ENCODE peak calls at places on chromosomes 2 and 18, in nine cellular contexts. One of them, this sample, is unnamed.

GRCh38 chr2:189440644-189440946 is 679 bp upstream of the WDR75 start:
- DNase-seq in choroid plexus epithelial cell: no peak
- DNase-seq in mammary epithelial cell: no peak
- DNase-seq in GM10248: no peak
- DNase-seq in H9: no peak
- DNase-seq in fibroblast of the aortic adventitia: no peak
- DNase-seq in CD8-positive, alpha-beta T cell: no peak
- DNase-seq in progenitor cell of endocrine pancreas: no peak
- DNase-seq in PC-9: no peak
- DNase-seq in this sample: peak

GRCh38 chr2:50769416-50769815 is 262.5 kb downstream of the NRXN1 start:
- DNase-seq in choroid plexus epithelial cell: no peak
- DNase-seq in progenitor cell of endocrine pancreas: no peak
- DNase-seq in fibroblast of the aortic adventitia: no peak
- DNase-seq in PC-9: no peak
- DNase-seq in mammary epithelial cell: no peak
- DNase-seq in H9: no peak
- DNase-seq in GM10248: no peak
- DNase-seq in CD8-positive, alpha-beta T cell: no peak
- DNase-seq in this sample: no peak

GRCh38 chr2:219509780-219510511 is 4.3 kb upstream of the ASIC4 start:
- DNase-seq in progenitor cell of endocrine pancreas: peak
- DNase-seq in choroid plexus epithelial cell: peak
- DNase-seq in fibroblast of the aortic adventitia: peak
- DNase-seq in mammary epithelial cell: no peak
- DNase-seq in CD8-positive, alpha-beta T cell: peak
- DNase-seq in H9: peak
- DNase-seq in GM10248: peak
- DNase-seq in PC-9: no peak
- DNase-seq in this sample: peak

GRCh38 chr2:72778410-72778809 is 47.4 kb downstream of the EXOC6B start:
- DNase-seq in choroid plexus epithelial cell: peak
- DNase-seq in PC-9: no peak
- DNase-seq in fibroblast of the aortic adventitia: peak
- DNase-seq in mammary epithelial cell: peak
- DNase-seq in CD8-positive, alpha-beta T cell: no peak
- DNase-seq in GM10248: no peak
- DNase-seq in H9: no peak
- DNase-seq in progenitor cell of endocrine pancreas: no peak
- DNase-seq in this sample: no peak

GRCh38 chr2:206707164-206707701 is 11.0 kb downstream of the DYTN start:
- DNase-seq in choroid plexus epithelial cell: no peak
- DNase-seq in H9: no peak
- DNase-seq in GM10248: no peak
- DNase-seq in fibroblast of the aortic adventitia: no peak
- DNase-seq in PC-9: no peak
- DNase-seq in progenitor cell of endocrine pancreas: no peak
- DNase-seq in mammary epithelial cell: no peak
- DNase-seq in CD8-positive, alpha-beta T cell: no peak
- DNase-seq in this sample: no peak

GRCh38 chr18:73235491-73235890 is 367.7 kb upstream of the NETO1 start:
- DNase-seq in mammary epithelial cell: peak
- DNase-seq in GM10248: peak
- DNase-seq in choroid plexus epithelial cell: peak
- DNase-seq in fibroblast of the aortic adventitia: peak
- DNase-seq in CD8-positive, alpha-beta T cell: no peak
- DNase-seq in progenitor cell of endocrine pancreas: no peak
- DNase-seq in H9: no peak
- DNase-seq in PC-9: peak
- DNase-seq in this sample: no peak

GRCh38 chr2:88181511-88181910 is 11.4 kb downstream of the THNSL2 start:
- DNase-seq in PC-9: no peak
- DNase-seq in CD8-positive, alpha-beta T cell: no peak
- DNase-seq in fibroblast of the aortic adventitia: peak
- DNase-seq in choroid plexus epithelial cell: peak
- DNase-seq in progenitor cell of endocrine pancreas: no peak
- DNase-seq in H9: no peak
- DNase-seq in mammary epithelial cell: peak
- DNase-seq in GM10248: no peak
- DNase-seq in this sample: no peak

GRCh38 chr2:138123741-138124140 is 159.5 kb downstream of the HNMT start:
- DNase-seq in H9: no peak
- DNase-seq in fibroblast of the aortic adventitia: no peak
- DNase-seq in GM10248: no peak
- DNase-seq in CD8-positive, alpha-beta T cell: no peak
- DNase-seq in progenitor cell of endocrine pancreas: no peak
- DNase-seq in mammary epithelial cell: no peak
- DNase-seq in PC-9: no peak
- DNase-seq in choroid plexus epithelial cell: no peak
- DNase-seq in this sample: no peak

GRCh38 chr18:9032519-9032918 is 70.0 kb upstream of the NDUFV2 start:
- DNase-seq in PC-9: no peak
- DNase-seq in mammary epithelial cell: no peak
- DNase-seq in CD8-positive, alpha-beta T cell: no peak
- DNase-seq in H9: no peak
- DNase-seq in progenitor cell of endocrine pancreas: no peak
- DNase-seq in GM10248: no peak
- DNase-seq in fibroblast of the aortic adventitia: no peak
- DNase-seq in choroid plexus epithelial cell: no peak
- DNase-seq in this sample: no peak

DNA sequence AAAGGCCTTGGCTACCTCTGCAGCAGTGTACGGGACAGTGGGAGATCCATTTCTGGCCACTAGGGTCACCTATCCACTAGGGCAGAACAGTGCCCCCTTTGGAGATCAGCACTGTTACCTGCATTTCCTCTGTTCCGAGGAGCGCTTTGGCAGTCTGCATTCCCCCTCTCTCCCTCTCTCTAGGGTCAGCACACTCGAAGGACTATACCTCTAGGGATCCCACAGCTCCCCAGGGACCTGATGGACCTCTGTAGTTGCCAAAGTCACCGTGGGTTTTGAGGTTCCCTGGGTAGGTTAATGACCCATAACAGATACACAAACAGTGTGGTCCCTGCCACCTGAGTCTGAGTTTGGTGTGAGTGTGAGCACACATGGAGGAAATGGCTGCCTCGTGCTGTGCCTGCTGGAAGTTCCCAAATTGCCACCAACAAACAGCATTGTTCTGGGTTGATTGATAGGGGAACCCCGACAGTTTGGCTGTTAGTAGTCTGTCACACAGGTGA is 99.8 kb upstream of the VWC2L start:
- DNase-seq in choroid plexus epithelial cell: no peak
- DNase-seq in GM10248: no peak
- DNase-seq in H9: peak
- DNase-seq in CD8-positive, alpha-beta T cell: no peak
- DNase-seq in fibroblast of the aortic adventitia: no peak
- DNase-seq in progenitor cell of endocrine pancreas: no peak
- DNase-seq in mammary epithelial cell: no peak
- DNase-seq in PC-9: no peak
- DNase-seq in this sample: no peak
- TF ChIP-seq CTCF in choroid plexus epithelial cell: no peak
- TF ChIP-seq CTCF in GM10248: no peak
- TF ChIP-seq CTCF in H9: peak
- TF ChIP-seq CTCF in CD8-positive, alpha-beta T cell: no peak
- TF ChIP-seq CTCF in fibroblast of the aortic adventitia: no peak
- TF ChIP-seq CTCF in progenitor cell of endocrine pancreas: peak
- TF ChIP-seq CTCF in mammary epithelial cell: peak
- TF ChIP-seq CTCF in PC-9: no peak
- TF ChIP-seq CTCF in this sample: no peak

DNA sequence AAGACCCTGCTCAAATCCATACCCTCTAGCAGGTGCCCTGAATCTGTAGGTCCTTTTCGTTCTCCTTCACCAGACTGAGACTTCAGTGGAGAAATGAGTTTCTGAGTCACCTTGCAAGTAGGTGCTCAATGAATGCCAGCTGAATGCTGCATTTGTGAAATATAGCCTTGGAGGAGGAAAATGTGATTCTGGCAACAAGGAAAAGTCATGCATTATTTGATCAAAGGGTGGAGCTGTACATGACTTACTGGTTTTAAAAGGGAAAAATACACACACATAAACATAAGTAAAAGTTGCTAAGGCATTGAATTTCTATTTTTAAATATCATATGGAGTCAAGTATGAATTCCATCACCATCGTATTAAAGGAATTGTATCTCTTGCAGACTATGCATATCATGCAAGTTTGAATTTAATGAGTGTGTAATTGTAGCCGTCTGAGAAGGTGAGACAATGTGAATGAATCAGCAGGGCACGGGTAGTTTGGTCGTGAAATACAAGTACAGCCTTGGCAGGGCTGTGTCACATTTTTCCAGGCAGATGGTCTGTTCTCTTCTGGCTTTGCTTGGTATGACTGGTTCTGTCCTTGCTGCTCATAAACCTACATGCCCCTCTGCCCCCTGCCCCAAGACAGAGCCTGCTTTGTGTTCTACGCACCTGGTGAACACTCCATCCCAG is 160.8 kb downstream of the COL6A3 start:
- DNase-seq in GM10248: no peak
- DNase-seq in PC-9: peak
- DNase-seq in fibroblast of the aortic adventitia: peak
- DNase-seq in choroid plexus epithelial cell: no peak
- DNase-seq in progenitor cell of endocrine pancreas: no peak
- DNase-seq in H9: no peak
- DNase-seq in CD8-positive, alpha-beta T cell: no peak
- DNase-seq in mammary epithelial cell: no peak
- DNase-seq in this sample: no peak
- TF ChIP-seq CTCF in GM10248: no peak
- TF ChIP-seq CTCF in PC-9: peak
- TF ChIP-seq CTCF in fibroblast of the aortic adventitia: no peak
- TF ChIP-seq CTCF in choroid plexus epithelial cell: no peak
- TF ChIP-seq CTCF in progenitor cell of endocrine pancreas: no peak
- TF ChIP-seq CTCF in H9: no peak
- TF ChIP-seq CTCF in CD8-positive, alpha-beta T cell: no peak
- TF ChIP-seq CTCF in mammary epithelial cell: no peak
- TF ChIP-seq CTCF in this sample: no peak

GRCh38 chr2:225033440-225034390 is 8.6 kb downstream of the DOCK10 start:
- DNase-seq in fibroblast of the aortic adventitia: no peak
- DNase-seq in H9: no peak
- DNase-seq in GM10248: no peak
- DNase-seq in progenitor cell of endocrine pancreas: no peak
- DNase-seq in CD8-positive, alpha-beta T cell: no peak
- DNase-seq in choroid plexus epithelial cell: no peak
- DNase-seq in PC-9: no peak
- DNase-seq in mammary epithelial cell: no peak
- DNase-seq in this sample: no peak

GRCh38 chr2:225030089-225030653 is 12.1 kb downstream of the DOCK10 start:
- DNase-seq in CD8-positive, alpha-beta T cell: peak
- DNase-seq in mammary epithelial cell: no peak
- DNase-seq in progenitor cell of endocrine pancreas: no peak
- DNase-seq in fibroblast of the aortic adventitia: no peak
- DNase-seq in H9: no peak
- DNase-seq in PC-9: no peak
- DNase-seq in GM10248: no peak
- DNase-seq in choroid plexus epithelial cell: no peak
- DNase-seq in this sample: no peak

GRCh38 chr2:225031599-225031998 is 10.7 kb downstream of the DOCK10 start:
- DNase-seq in choroid plexus epithelial cell: no peak
- DNase-seq in PC-9: no peak
- DNase-seq in H9: no peak
- DNase-seq in progenitor cell of endocrine pancreas: no peak
- DNase-seq in fibroblast of the aortic adventitia: no peak
- DNase-seq in CD8-positive, alpha-beta T cell: no peak
- DNase-seq in GM10248: no peak
- DNase-seq in mammary epithelial cell: no peak
- DNase-seq in this sample: no peak

GRCh38 chr2:225030893-225031292 is 11.4 kb downstream of the DOCK10 start:
- DNase-seq in CD8-positive, alpha-beta T cell: no peak
- DNase-seq in H9: no peak
- DNase-seq in mammary epithelial cell: no peak
- DNase-seq in progenitor cell of endocrine pancreas: no peak
- DNase-seq in choroid plexus epithelial cell: no peak
- DNase-seq in PC-9: no peak
- DNase-seq in fibroblast of the aortic adventitia: no peak
- DNase-seq in GM10248: no peak
- DNase-seq in this sample: no peak

DNA sequence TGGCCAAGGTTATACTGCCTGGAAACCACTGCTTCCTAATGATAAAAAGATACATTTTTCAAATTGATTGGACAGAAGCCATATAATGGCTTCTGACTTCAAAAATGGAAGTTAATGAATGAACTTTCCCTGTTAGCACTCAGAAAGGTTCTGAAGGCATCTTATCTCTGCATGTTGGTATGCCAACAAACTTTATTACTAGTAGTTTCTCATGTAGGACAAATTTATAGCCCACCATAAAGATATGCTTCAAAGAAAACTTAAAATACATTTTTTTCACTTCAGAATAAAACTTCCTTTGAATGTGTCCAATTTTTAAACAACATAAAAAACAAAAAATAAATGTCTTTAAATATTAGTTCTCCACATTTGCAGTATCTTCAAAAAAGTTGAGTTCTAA is 10.0 kb downstream of the DOCK10 start:
- DNase-seq in progenitor cell of endocrine pancreas: no peak
- DNase-seq in fibroblast of the aortic adventitia: no peak
- DNase-seq in H9: no peak
- DNase-seq in CD8-positive, alpha-beta T cell: no peak
- DNase-seq in GM10248: no peak
- DNase-seq in mammary epithelial cell: no peak
- DNase-seq in choroid plexus epithelial cell: no peak
- DNase-seq in PC-9: no peak
- DNase-seq in this sample: no peak
- TF ChIP-seq CTCF in progenitor cell of endocrine pancreas: no peak
- TF ChIP-seq CTCF in fibroblast of the aortic adventitia: no peak
- TF ChIP-seq CTCF in H9: no peak
- TF ChIP-seq CTCF in CD8-positive, alpha-beta T cell: no peak
- TF ChIP-seq CTCF in GM10248: no peak
- TF ChIP-seq CTCF in mammary epithelial cell: no peak
- TF ChIP-seq CTCF in choroid plexus epithelial cell: no peak
- TF ChIP-seq CTCF in PC-9: no peak
- TF ChIP-seq CTCF in this sample: no peak

DNA sequence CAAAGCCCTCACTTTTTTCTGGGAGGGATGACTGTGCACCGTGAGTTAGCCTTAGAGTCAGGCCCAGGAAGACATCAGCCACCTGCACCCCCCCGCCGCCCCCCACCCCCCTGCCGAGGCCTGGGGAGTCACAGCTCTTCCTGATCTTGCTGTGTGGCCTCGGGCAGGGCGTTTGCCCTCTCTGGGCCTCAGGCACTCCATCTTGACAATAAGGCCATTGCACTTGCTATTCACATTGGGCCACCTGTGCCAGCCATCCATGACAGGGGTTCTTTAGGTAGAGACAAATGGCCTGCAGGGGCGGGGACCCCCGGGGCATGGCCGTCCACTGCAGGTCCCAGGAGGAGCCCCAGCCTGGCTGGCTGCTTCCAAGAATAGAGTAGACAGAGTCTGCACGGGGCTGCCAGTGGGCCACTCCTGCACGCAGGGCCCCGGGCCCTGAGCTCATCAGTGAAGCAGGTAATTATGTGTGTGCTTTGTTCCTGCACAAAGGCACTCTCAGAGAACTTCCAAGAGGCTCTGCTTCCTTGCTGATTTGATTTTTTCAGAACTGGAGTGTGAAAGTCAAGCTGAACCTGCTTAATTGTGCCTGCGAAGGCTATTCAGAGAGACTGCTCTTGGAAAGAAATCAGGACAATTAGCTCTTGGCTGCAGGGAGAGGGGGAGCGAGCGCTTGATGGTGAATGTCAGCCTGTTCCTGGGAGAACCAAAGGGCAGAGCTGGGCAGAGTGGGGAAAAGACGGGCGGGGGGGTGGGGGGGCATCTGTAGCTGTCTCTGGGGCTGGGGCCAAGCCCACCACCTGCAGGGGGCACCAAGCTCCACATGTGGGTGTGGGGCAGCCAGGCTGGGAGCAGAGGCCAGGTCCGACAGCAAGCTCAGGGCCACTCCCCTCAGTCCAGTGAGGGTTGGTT is 40.3 kb downstream of the RRM2 start:
- DNase-seq in GM10248: no peak
- DNase-seq in fibroblast of the aortic adventitia: no peak
- DNase-seq in choroid plexus epithelial cell: no peak
- DNase-seq in progenitor cell of endocrine pancreas: no peak
- DNase-seq in CD8-positive, alpha-beta T cell: no peak
- DNase-seq in mammary epithelial cell: no peak
- DNase-seq in PC-9: no peak
- DNase-seq in H9: peak
- DNase-seq in this sample: no peak
- TF ChIP-seq CTCF in GM10248: no peak
- TF ChIP-seq CTCF in fibroblast of the aortic adventitia: peak
- TF ChIP-seq CTCF in choroid plexus epithelial cell: peak
- TF ChIP-seq CTCF in progenitor cell of endocrine pancreas: peak
- TF ChIP-seq CTCF in CD8-positive, alpha-beta T cell: no peak
- TF ChIP-seq CTCF in mammary epithelial cell: no peak
- TF ChIP-seq CTCF in PC-9: no peak
- TF ChIP-seq CTCF in H9: peak
- TF ChIP-seq CTCF in this sample: peak

This sample was measured in heart left ventricle.